ENCODE peak calls at places on chromosomes 5 and 9, in eight cellular contexts. Y is trophoblast cell; Q is GM12878; N is effector memory CD4-positive, alpha-beta T cell; M is A549; C is SK-N-SH; A is neural progenitor cell; T is lung. G is an unnamed sample.

GRCh38 chr5:136130581-136130980 is 2.1 kb upstream of the SMAD5 start:
- DNase-seq in Y (peak), Q (no peak), N (no peak), M (no peak), C (no peak), A (no peak), T (no peak), G (no peak)

GRCh38 chr9:84860423-84861115 is 191.0 kb downstream of the NTRK2 start:
- DNase-seq in Y (no peak), Q (no peak), N (no peak), M (no peak), C (no peak), A (peak), T (no peak), G (no peak)

GRCh38 chr9:134624119-134624826 is 17.3 kb upstream of the COL5A1 start:
- DNase-seq in Y (no peak), Q (no peak), N (no peak), M (no peak), C (no peak), A (no peak), T (no peak), G (no peak)

GRCh38 chr9:109304350-109304749 is 16.5 kb downstream of the EPB41L4B start:
- DNase-seq in Y (no peak), Q (no peak), N (no peak), M (no peak), C (no peak), A (no peak), T (no peak), G (no peak)

GRCh38 chr9:16867571-16868311 is 2.7 kb downstream of the BNC2 start:
- DNase-seq in Y (peak), Q (no peak), N (no peak), M (no peak), C (no peak), A (peak), T (no peak), G (no peak)

GRCh38 chr9:88551546-88552137 is 16.7 kb downstream of the NXNL2 start:
- DNase-seq in Y (no peak), Q (no peak), N (no peak), M (no peak), C (peak), A (peak), T (no peak), G (no peak)

GRCh38 chr5:177317959-177318377 is 6.3 kb upstream of the MXD3 start:
- DNase-seq in Y (peak), Q (no peak), N (peak), M (peak), C (peak), A (peak), T (peak), G (peak)

GRCh38 chr5:89147026-89147425 is 264.0 kb upstream of the MEF2C start:
- DNase-seq in Y (no peak), Q (no peak), N (no peak), M (no peak), C (no peak), A (no peak), T (no peak), G (no peak)

GRCh38 chr9:130426883-130427282 is 17.9 kb upstream of the ASS1 start:
- DNase-seq in Y (no peak), Q (no peak), N (no peak), M (peak), C (no peak), A (no peak), T (no peak), G (no peak)

GRCh38 chr5:82793808-82794419 is 283.3 kb downstream of the TMEM167A start:
- DNase-seq in Y (peak), Q (no peak), N (no peak), M (peak), C (peak), A (peak), T (peak), G (no peak)

GRCh38 chr5:52981507-52981906 is 7.6 kb upstream of the ITGA2 start:
- DNase-seq in Y (no peak), Q (no peak), N (no peak), M (no peak), C (no peak), A (no peak), T (no peak), G (no peak)

DNA sequence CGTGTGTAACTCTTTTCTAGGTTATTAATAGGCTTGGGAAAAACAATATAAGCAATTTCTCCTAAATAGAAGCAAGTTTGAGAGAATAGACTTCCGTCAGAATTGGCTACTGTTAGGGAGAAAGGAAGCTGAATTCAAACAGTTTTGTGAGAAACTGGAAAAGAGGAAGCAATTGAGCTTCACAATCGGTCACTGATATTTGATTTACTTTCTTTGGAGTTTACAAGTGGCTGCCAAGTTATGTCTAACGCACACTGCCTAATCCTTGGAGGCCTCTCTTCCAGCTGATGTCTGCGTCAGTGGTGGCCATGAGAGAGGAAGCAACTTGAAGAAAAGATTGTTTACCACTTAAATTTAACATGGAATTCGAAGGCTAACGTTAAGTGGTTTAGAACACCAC is 319.5 kb downstream of the ADGRV1 start:
- DNase-seq in Y (no peak), Q (no peak), N (no peak), M (no peak), C (no peak), A (no peak), T (peak), G (no peak)
- H3K27ac ChIP-seq in Y (no peak), Q (no peak), N (no peak), M (no peak), C (no peak), A (no peak), T (peak), G (no peak)

GRCh38 chr9:137317979-137318511 is 16.0 kb upstream of the NRARP start:
- DNase-seq in Y (no peak), Q (no peak), N (no peak), M (no peak), C (peak), A (no peak), T (no peak), G (no peak)
- H3K27ac ChIP-seq in Y (no peak), Q (no peak), N (no peak), M (no peak), C (no peak), A (no peak), T (no peak), G (no peak)

DNA sequence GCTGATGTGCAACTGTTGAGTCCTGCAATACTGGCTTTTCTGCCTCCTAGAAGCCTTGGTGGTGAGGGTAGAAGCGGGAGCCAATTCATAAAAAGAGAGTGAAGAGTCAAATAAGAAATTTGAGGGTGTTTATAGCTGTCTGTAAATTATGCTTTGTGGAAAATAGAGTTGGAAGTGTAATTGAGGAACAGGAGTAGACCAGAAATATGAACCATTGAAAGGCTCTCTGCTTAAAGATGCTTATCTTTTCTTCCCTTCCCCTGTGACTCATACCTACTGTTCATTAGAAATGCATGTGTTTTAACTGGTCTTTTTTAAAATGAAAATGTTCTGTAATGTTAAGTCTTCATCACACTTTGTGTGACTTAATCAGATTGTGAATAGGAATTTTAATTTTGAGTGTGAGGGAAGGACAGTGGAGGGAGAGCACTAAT is 80.2 kb downstream of the ZCCHC7 start:
- DNase-seq in Y (no peak), Q (no peak), N (no peak), M (no peak), C (no peak), A (no peak), T (no peak), G (no peak)
- H3K27ac ChIP-seq in Y (no peak), Q (no peak), N (no peak), M (no peak), C (peak), A (peak), T (no peak), G (no peak)

GRCh38 chr5:67998709-67999251 is 216.8 kb upstream of the PIK3R1 start:
- DNase-seq in Y (peak), Q (no peak), N (no peak), M (no peak), C (peak), A (no peak), T (peak), G (no peak)
- H3K27ac ChIP-seq in Y (no peak), Q (no peak), N (no peak), M (no peak), C (no peak), A (no peak), T (no peak), G (no peak)

GRCh38 chr9:123389698-123390097 is 33.7 kb downstream of the CRB2 start:
- DNase-seq in Y (no peak), Q (no peak), N (no peak), M (no peak), C (no peak), A (no peak), T (no peak), G (no peak)
- H3K27ac ChIP-seq in Y (no peak), Q (no peak), N (no peak), M (no peak), C (no peak), A (no peak), T (no peak), G (no peak)

DNA sequence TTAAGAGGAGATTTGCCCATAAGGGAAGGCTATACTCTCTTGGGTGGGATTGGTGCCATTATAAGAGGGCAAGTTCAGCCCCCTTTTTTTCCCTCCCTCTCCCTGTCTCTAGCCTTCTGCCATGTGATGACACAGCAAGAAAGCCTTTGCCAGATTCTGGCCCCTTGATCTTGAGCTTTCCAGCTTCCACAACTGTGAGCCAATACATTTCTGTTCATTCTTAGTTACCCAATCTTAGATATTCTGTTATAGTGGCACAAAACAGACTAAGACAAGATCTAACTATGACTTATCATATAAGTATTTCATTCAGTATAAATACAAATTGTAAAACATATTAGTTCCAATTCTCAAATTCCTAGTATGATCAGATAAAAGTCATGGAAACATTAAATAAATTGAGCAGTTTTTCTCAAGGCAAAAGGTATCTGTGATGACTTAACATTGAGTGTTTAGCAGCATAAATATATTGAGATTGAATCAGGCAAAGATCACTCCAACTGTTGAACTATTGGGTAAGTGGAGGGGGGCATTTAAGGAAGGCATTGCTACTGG is 276.3 kb downstream of the COX7C start:
- DNase-seq in Y (no peak), Q (no peak), N (no peak), M (no peak), C (no peak), A (no peak), T (no peak), G (no peak)
- H3K27ac ChIP-seq in Y (no peak), Q (no peak), N (no peak), M (no peak), C (no peak), A (no peak), T (no peak), G (no peak)

GRCh38 chr5:126384985-126385384 is 38.2 kb upstream of the GRAMD2B start:
- DNase-seq in Y (no peak), Q (no peak), N (no peak), M (no peak), C (no peak), A (no peak), T (no peak), G (no peak)
- H3K27ac ChIP-seq in Y (no peak), Q (no peak), N (no peak), M (no peak), C (peak), A (no peak), T (peak), G (no peak)

DNA sequence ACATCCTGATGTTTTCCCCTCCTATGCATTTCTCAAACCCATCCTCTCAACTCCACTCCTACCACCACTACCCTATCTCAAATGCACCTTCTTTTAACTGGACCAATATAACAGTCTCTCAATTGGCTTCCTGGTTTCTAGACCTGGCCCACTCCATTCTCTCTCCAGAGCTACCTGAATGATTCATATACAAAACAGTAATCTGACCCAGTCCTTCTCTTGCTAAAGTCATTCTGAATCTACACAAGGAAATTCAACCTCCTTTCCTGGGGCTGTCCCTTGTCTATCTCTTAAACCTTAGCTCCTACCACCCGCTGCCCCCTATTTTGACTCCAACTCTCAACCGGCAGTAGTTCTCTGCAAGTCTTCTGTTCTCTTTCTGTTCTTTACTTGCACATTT is 97.2 kb downstream of the PCSK1 start:
- DNase-seq in Y (no peak), Q (no peak), N (no peak), M (no peak), C (no peak), A (no peak), T (no peak), G (no peak)
- H3K27ac ChIP-seq in Y (no peak), Q (no peak), N (no peak), M (peak), C (peak), A (no peak), T (peak), G (no peak)

GRCh38 chr5:140342287-140342686 is 4.1 kb downstream of the HBEGF start:
- DNase-seq in Y (no peak), Q (peak), N (no peak), M (no peak), C (no peak), A (no peak), T (no peak), G (no peak)
- H3K27ac ChIP-seq in Y (no peak), Q (peak), N (no peak), M (no peak), C (no peak), A (no peak), T (peak), G (peak)